ENCODE peak calls at places on chromosomes 7 and 10, in six cellular contexts. Q is H9, A is NCI-H1436, E is NCI-H1092 treated with DMSO at 0.1 percent for 48 hours, H is activated T-cell treated with anti-CD3 and anti-CD28 coated beads for 1 hour, P is endothelial cell of umbilical vein. R is an unnamed sample.

GRCh38 chr7:106181658-106182265 is 69.7 kb upstream of the SYPL1 start:
- DNase-seq in Q (no peak), P (no peak), E (no peak), H (no peak), A (no peak), R (no peak)

GRCh38 chr10:6711286-6711817 is 131.3 kb upstream of the PRKCQ start:
- DNase-seq in E (no peak), P (no peak), Q (no peak), A (no peak), H (no peak), R (no peak)

GRCh38 chr7:47890125-47890524 is 58.1 kb downstream of the PKD1L1 start:
- DNase-seq in A (no peak), P (no peak), Q (no peak), E (no peak), H (no peak), R (no peak)

GRCh38 chr7:90655566-90655965 is 59.4 kb downstream of the CDK14 start:
- DNase-seq in H (no peak), A (no peak), Q (no peak), E (no peak), P (peak), R (no peak)

GRCh38 chr10:62805139-62806092 is 896 bp downstream of the ADO start:
- DNase-seq in E (peak), P (peak), A (no peak), Q (peak), H (no peak), R (no peak)

GRCh38 chr7:37359662-37360444 is 88.8 kb downstream of the ELMO1 start:
- DNase-seq in E (no peak), A (no peak), Q (no peak), P (peak), H (no peak), R (no peak)

GRCh38 chr10:76172020-76172419 is 740.6 kb downstream of the LRMDA start:
- DNase-seq in P (no peak), E (no peak), Q (no peak), A (no peak), H (no peak), R (no peak)

GRCh38 chr10:114026189-114027040 is 17.3 kb upstream of the ADRB1 start:
- DNase-seq in Q (no peak), P (peak), E (no peak), A (no peak), H (no peak), R (no peak)

GRCh38 chr7:157602581-157602980 is 265.8 kb downstream of the DNAJB6 start:
- DNase-seq in A (no peak), Q (no peak), P (no peak), H (no peak), E (no peak), R (no peak)

GRCh38 chr7:35248576-35249536 is 5.0 kb downstream of the TBX20 start:
- DNase-seq in A (no peak), P (no peak), Q (peak), H (no peak), E (no peak), R (no peak)

GRCh38 chr7:55250313-55250712 is 114.8 kb upstream of the LANCL2 start:
- DNase-seq in Q (peak), P (peak), H (no peak), A (no peak), E (no peak), R (no peak)

GRCh38 chr10:127458171-127458810 is 90.8 kb upstream of the NPS start:
- DNase-seq in P (no peak), H (no peak), E (no peak), A (no peak), Q (no peak), R (no peak)

GRCh38 chr10:131858583-131859340 is 42.0 kb upstream of the PPP2R2D start:
- DNase-seq in H (no peak), E (no peak), Q (peak), A (no peak), P (no peak), R (no peak)

GRCh38 chr7:479948-480499 is 39.6 kb downstream of the PDGFA start:
- DNase-seq in P (no peak), Q (no peak), A (no peak), H (no peak), E (no peak), R (no peak)

GRCh38 chr10:110020265-110020664 is 12.5 kb downstream of the ADD3 start:
- DNase-seq in Q (no peak), P (no peak), A (no peak), H (no peak), E (no peak), R (no peak)

GRCh38 chr7:142557971-142558582 is 191.2 kb upstream of the PRSS1 start:
- DNase-seq in Q (peak), H (peak), A (no peak), E (no peak), P (peak), R (peak)

GRCh38 chr10:87865201-87866025 is 2.0 kb downstream of the PTEN start:
- DNase-seq in E (no peak), Q (no peak), P (peak), A (no peak), H (no peak), R (no peak)

GRCh38 chr7:107691713-107692112 is 31.1 kb downstream of the SLC26A4 start:
- DNase-seq in E (no peak), A (no peak), P (peak), H (no peak), Q (no peak), R (no peak)

GRCh38 chr7:41882745-41883527 is 180.0 kb upstream of the INHBA start:
- DNase-seq in H (no peak), E (no peak), A (no peak), P (no peak), Q (no peak), R (no peak)

GRCh38 chr7:151894131-151895007 is 17.5 kb upstream of the PRKAG2 start:
- DNase-seq in P (no peak), A (no peak), E (no peak), H (no peak), Q (no peak), R (no peak)

GRCh38 chr7:82623812-82624211 is 180.2 kb upstream of the CACNA2D1 start:
- DNase-seq in P (no peak), Q (no peak), A (no peak), E (no peak), H (no peak), R (no peak)

GRCh38 chr7:112400141-112400540 is 50.1 kb upstream of the IFRD1 start:
- DNase-seq in P (no peak), A (no peak), Q (no peak), E (no peak), H (no peak), R (no peak)

GRCh38 chr7:5773661-5774086 is 7.8 kb downstream of the RNF216 start:
- DNase-seq in H (no peak), P (peak), A (no peak), E (no peak), Q (no peak), R (no peak)

GRCh38 chr7:38316733-38317360 is 43.4 kb upstream of the TARP start:
- DNase-seq in Q (no peak), P (no peak), H (no peak), A (no peak), E (no peak), R (no peak)

GRCh38 chr10:132308588-132309451 is 1.1 kb upstream of the STK32C start:
- DNase-seq in A (no peak), E (no peak), H (no peak), P (no peak), Q (peak), R (no peak)